ENCODE peak calls at places on chromosomes 5 and 9, in seven cellular contexts. J is psoas muscle; S is WERI-Rb-1; F is heart left ventricle; D is CD8-positive, alpha-beta T cell; B is cardiac fibroblast; V is stomach. G is an unnamed sample.

GRCh38 chr9:14687042-14687719 is 6.1 kb downstream of the ZDHHC21 start:
- DNase-seq in J (no peak), S (no peak), F (no peak), D (no peak), B (peak), V (no peak), G (peak)

GRCh38 chr5:81513982-81514381 is 120.0 kb upstream of the ACOT12 start:
- DNase-seq in J (no peak), S (no peak), F (no peak), D (no peak), B (peak), V (no peak), G (no peak)

GRCh38 chr9:123248630-123249029 is 19.8 kb downstream of the STRBP start:
- DNase-seq in J (no peak), S (no peak), F (no peak), D (no peak), B (no peak), V (no peak), G (no peak)

GRCh38 chr5:170360712-170361501 is 28.3 kb downstream of the KCNMB1 start:
- DNase-seq in J (no peak), S (no peak), F (no peak), D (no peak), B (no peak), V (no peak), G (no peak)

GRCh38 chr5:150505041-150505511 is 2.9 kb upstream of the NDST1 start:
- DNase-seq in J (peak), S (no peak), F (no peak), D (no peak), B (no peak), V (no peak), G (no peak)

GRCh38 chr9:77440057-77440456 is 208.1 kb downstream of the GNA14 start:
- DNase-seq in J (peak), S (no peak), F (peak), D (no peak), B (peak), V (no peak), G (no peak)

GRCh38 chr5:109645591-109646236 is 44.0 kb upstream of the MAN2A1 start:
- DNase-seq in J (no peak), S (peak), F (no peak), D (no peak), B (no peak), V (no peak), G (no peak)

GRCh38 chr5:177330991-177331837 is 19.5 kb upstream of the MXD3 start:
- DNase-seq in J (no peak), S (no peak), F (no peak), D (no peak), B (no peak), V (no peak), G (no peak)

GRCh38 chr9:131233556-131233955 is 42.8 kb downstream of the FAM78A start:
- DNase-seq in J (no peak), S (no peak), F (no peak), D (no peak), B (no peak), V (no peak), G (no peak)

GRCh38 chr9:114684036-114684435 is 2.0 kb upstream of the TEX48 start:
- DNase-seq in J (no peak), S (no peak), F (no peak), D (no peak), B (no peak), V (no peak), G (no peak)

GRCh38 chr5:176535655-176536131 is 1.5 kb downstream of the RNF44 start:
- DNase-seq in J (no peak), S (no peak), F (no peak), D (no peak), B (no peak), V (no peak), G (no peak)

DNA sequence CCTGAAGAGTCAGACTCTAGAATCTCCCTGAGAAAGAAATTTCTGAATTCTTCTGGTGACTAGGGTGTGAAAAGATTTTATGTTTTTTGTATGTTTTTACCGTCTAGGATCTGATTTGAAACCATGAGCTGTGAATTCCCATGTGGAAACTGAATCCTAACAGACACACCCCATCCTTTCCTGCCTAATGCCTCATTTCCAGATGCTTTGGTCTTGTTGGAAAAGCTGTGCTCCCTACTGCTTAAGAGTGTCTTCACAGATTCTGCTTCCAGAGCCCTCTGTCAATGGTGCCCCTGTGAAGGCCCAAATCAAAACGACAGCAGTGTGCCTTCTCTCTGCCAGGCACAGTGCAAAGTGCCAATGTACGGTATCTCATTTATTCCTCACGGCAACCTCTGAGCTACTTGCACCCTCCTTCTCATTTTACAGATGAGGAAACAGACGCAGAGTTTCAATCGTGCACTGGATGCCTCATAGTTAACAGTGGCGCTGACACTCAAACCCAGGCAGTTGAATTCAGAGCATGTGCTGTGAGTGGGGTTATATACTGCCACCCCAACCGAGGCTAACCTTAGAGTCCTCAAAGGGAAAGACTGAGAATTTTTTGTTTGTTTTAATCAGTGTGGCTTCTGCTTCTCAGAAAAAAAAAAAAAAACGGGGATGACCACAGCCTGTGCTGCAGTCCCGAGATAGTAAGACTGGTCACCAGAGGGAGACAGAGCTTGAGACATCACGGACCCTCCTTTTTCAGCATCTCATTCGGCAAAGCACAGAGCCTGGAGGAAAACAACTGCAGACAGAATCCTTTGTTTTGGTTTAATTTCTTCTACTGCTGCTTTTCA is 188.4 kb downstream of the SNCAIP start:
- DNase-seq in J (peak), S (peak), F (no peak), D (no peak), B (peak), V (no peak), G (peak)
- TF ChIP-seq CTCF in J (peak), S (peak), F (peak), D (no peak), B (peak), V (no peak), G (peak)

DNA sequence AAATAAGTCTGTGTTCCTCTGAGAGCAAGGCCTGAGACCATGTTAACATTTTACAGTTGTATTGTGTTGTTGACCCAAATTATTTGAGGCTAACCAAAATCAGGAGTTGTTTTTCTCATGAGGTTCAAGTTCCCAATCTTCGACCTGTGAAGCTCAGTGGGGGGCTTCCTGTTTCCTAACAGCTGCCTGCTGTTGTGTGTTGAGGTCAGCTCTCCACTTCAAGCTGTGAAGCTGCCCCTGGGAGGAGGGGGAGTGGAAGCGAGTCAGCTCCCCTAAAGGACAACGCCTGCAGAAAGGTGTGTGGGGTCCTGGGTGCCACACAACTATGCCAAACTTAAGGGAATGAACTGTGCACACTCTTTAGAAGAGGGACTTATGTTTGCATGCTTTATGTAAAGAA is 295.5 kb downstream of the IRX1 start:
- DNase-seq in J (no peak), S (no peak), F (no peak), D (no peak), B (no peak), V (no peak), G (no peak)
- H3K4me3 ChIP-seq in J (no peak), S (no peak), F (no peak), D (no peak), B (no peak), V (no peak), G (no peak)

DNA sequence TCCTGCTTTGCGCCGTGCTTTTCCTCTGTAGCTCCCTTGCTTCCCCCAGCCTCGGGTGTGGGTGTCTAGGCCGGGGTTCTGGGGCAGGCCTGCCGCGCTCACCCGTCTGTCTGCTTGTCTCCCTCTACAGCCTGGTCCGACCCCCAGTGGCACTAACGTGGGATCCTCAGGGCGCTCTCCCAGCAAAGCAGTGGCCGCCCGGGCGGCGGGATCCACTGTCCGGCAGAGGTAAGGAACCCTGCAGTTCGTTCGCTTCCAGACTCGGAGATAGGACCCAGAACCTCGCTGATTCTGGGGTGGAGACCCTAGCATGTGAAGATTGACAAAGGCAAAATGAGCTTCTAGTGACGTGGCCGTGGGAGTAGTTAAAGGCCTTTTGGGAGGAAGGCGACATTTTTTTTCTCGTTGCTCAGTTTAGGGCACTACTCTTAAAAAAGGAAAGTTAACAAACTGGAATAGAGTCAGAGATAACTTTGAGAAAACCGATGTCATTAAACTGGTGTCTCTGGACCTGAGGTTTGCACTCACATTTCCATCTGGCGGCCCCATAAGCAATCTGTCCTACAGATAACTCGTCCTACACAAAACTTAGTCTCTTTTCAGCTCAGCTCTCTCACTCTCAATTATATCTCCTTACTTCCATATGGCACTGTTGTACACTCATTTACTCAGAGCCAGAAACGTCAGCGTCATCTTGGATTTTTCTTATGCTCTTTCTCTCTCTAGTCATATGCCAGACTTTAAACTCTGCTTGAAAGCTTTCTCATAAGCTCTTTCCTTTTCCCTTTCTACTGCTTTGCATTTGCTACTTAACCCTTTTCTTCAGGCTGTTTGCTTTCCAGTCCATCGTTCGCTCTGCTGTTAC is 566 bp downstream of the SEC61B start:
- DNase-seq in J (no peak), S (no peak), F (peak), D (no peak), B (peak), V (no peak), G (no peak)
- TF ChIP-seq CTCF in J (no peak), S (peak), F (no peak), D (no peak), B (peak), V (no peak), G (no peak)

DNA sequence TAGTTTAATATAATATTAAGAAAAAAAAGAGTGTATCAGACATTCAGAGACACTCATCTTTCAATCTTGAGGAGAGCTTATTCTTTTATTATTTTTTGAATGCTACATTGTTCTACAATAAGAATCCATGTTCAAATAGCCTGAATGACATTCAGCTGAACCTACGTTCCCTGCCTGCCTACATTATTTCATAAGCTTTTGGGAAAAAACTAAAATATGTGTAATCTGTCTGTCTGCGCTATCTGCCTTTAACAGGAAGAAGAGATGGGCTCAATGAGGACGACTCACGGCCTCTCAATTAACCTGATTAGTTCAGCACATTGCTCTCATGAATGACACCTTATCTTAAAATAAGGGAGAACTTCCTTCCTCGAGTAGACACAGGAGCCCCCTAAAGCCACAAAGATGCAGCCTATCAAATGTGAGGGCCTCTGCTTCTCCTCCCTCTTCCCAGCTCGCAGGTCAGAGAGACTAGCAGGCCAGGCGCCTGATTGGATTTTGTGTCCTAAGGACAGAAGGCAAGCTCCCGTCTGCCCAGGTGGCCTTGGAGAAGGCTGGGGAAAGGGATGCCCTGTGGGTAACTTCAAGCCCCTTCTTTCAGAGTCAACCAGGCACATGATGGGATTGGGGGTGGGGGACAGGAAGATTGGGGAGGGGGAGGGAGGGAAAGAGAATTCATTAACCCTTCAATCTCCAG is 37.7 kb downstream of the EBF1 start:
- DNase-seq in J (no peak), S (peak), F (no peak), D (no peak), B (no peak), V (no peak), G (no peak)
- H3K4me3 ChIP-seq in J (peak), S (peak), F (peak), D (no peak), B (no peak), V (no peak), G (peak)

GRCh38 chr5:172846249-172846648 is 12.2 kb downstream of the ERGIC1 start:
- DNase-seq in J (no peak), S (no peak), F (peak), D (no peak), B (no peak), V (no peak), G (no peak)

GRCh38 chr5:172844577-172844838 is 10.5 kb downstream of the ERGIC1 start:
- DNase-seq in J (no peak), S (no peak), F (peak), D (no peak), B (no peak), V (no peak), G (no peak)

GRCh38 chr5:172846677-172847076 is 12.6 kb downstream of the ERGIC1 start:
- DNase-seq in J (no peak), S (no peak), F (no peak), D (no peak), B (no peak), V (no peak), G (no peak)

GRCh38 chr5:172843825-172844576 is 9.9 kb downstream of the ERGIC1 start:
- DNase-seq in J (no peak), S (no peak), F (peak), D (no peak), B (no peak), V (no peak), G (no peak)

DNA sequence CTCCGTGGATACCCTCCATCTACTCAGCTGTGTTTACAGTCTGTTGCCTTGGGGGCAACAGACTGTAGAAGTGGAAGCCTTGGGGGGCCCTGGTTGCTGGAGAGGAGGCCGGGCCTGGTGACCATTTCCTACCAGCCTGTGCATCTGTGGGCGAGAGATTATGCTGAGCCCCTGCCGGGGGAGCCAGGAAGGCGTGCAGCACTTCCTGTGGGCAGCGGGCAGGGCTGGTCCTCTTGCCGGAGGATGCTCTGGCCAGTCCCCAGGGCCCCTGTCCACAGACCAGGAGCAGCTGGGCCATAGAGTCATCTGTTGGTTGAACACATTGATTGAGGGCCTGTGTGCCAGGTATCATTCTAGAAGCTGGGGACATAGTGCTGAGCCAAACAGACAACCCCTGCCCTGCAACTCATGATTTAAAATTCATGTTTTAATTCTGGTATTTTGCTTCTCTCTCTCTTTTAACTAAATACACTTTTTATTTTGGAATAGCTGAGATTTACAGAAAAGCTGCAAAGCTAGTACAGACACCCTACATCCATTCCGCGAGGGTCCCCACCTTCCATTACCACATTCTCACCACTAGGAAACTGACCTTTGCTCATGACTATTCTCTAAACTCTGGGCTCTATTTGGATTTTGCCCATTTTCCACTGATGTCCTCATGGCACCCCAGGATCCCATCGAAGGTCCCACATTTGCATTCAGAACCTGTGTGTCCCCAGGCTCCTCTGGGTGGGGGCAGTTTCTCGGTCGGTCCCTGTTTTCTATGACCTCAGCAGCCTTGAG is 11.3 kb downstream of the ERGIC1 start:
- DNase-seq in J (no peak), S (no peak), F (peak), D (no peak), B (no peak), V (no peak), G (no peak)
- TF ChIP-seq CTCF in J (no peak), S (no peak), F (no peak), D (no peak), B (peak), V (no peak), G (no peak)